ENCODE peak calls at places on chromosomes 3 and 15, in eight cellular contexts. Z, T, H, N, G, Q, P and Y are unnamed samples.
A peak's percentile ranks its signal among the peaks of the same experiment; 100 is the strongest.

GRCh38 chr3:13947912-13948311 is 68.0 kb upstream of the WNT7A start:
- DNase-seq in Z (no peak), Q (no peak), H (no peak), P (no peak), N (no peak), T (no peak), G (no peak), Y (no peak)

GRCh38 chr3:56415672-56416071 is 52.6 kb downstream of the ERC2 start:
- DNase-seq in G (no peak), P (peak; percentile 48), T (no peak), H (no peak), Z (no peak), N (no peak), Q (no peak), Y (peak; percentile 6)

GRCh38 chr3:14077310-14077709 is 47.4 kb downstream of the CHCHD4 start:
- DNase-seq in G (no peak), H (no peak), Z (no peak), P (peak; percentile 1), T (no peak), N (no peak), Q (no peak), Y (no peak)

GRCh38 chr3:100103558-100104441 is 10.5 kb downstream of the FILIP1L start:
- DNase-seq in Q (peak; percentile 24), G (no peak), N (peak; percentile 70), H (no peak), T (no peak), Z (no peak), P (peak; percentile 89), Y (peak; percentile 75)

GRCh38 chr3:114714237-114714636 is 420.4 kb downstream of the TIGIT start:
- DNase-seq in P (no peak), G (no peak), H (no peak), Q (no peak), N (no peak), T (no peak), Z (no peak), Y (no peak)

GRCh38 chr15:32824777-32825176 is 107.0 kb downstream of the GREM1 start:
- DNase-seq in N (no peak), H (no peak), G (no peak), T (no peak), Z (peak; percentile 81), P (peak; percentile 97), Q (no peak), Y (peak; percentile 81)

GRCh38 chr3:535566-536416 is 339.2 kb downstream of the CHL1 start:
- DNase-seq in Q (no peak), H (no peak), Z (peak; percentile 10), P (peak; percentile 10), N (no peak), T (no peak), G (peak; percentile 50), Y (peak; percentile 2)

GRCh38 chr15:85993116-85993515 is 86.6 kb upstream of the AGBL1 start:
- DNase-seq in H (no peak), T (no peak), P (peak; percentile 63), G (no peak), Q (no peak), N (no peak), Z (no peak), Y (no peak)

GRCh38 chr3:3447671-3448070 is 268.2 kb upstream of the CRBN start:
- DNase-seq in T (no peak), H (no peak), Z (no peak), Q (no peak), P (no peak), G (no peak), N (no peak), Y (no peak)

GRCh38 chr15:77162872-77163633 is 92.1 kb upstream of the TSPAN3 start:
- DNase-seq in Z (no peak), T (no peak), Q (no peak), H (no peak), P (no peak), N (no peak), G (no peak), Y (no peak)

GRCh38 chr15:72229076-72229946 is 1.7 kb downstream of the PKM start:
- DNase-seq in G (no peak), H (peak; percentile 40), P (peak; percentile 54), Q (no peak), T (peak; percentile 49), Z (peak; percentile 83), N (no peak), Y (peak; percentile 68)

GRCh38 chr3:172974969-172975368 is 166.1 kb downstream of the SPATA16 start:
- DNase-seq in H (no peak), Q (no peak), N (no peak), G (no peak), P (no peak), Z (no peak), T (no peak), Y (no peak)

GRCh38 chr15:76799760-76800159 is 105.4 kb downstream of the SCAPER start:
- DNase-seq in H (no peak), P (peak; percentile 68), G (no peak), Q (no peak), T (no peak), N (no peak), Z (peak; percentile 57), Y (peak; percentile 53)

GRCh38 chr3:23809840-23810341 is 4.1 kb downstream of the UBE2E1 start:
- DNase-seq in G (no peak), H (no peak), T (no peak), Q (peak; percentile 47), P (no peak), Z (no peak), N (no peak), Y (no peak)

GRCh38 chr3:129579991-129580390 is 26.5 kb downstream of the PLXND1 start:
- DNase-seq in N (no peak), Q (no peak), H (no peak), Z (no peak), T (no peak), G (no peak), P (no peak), Y (no peak)

GRCh38 chr15:100781061-100781960 is 98.3 kb upstream of the ALDH1A3 start:
- DNase-seq in T (no peak), P (peak; percentile 45), N (no peak), H (no peak), G (no peak), Q (no peak), Z (no peak), Y (no peak)

GRCh38 chr3:40476478-40477470 is at the start of gene ZNF619:
- DNase-seq in Q (peak; percentile 71), P (peak; percentile 72), G (peak; percentile 73), H (peak; percentile 73), T (peak; percentile 94), Z (peak; percentile 82), N (peak; percentile 31), Y (peak; percentile 79)

GRCh38 chr3:87227835-87228144 is 681 bp downstream of the CHMP2B start:
- DNase-seq in Q (peak; percentile 3), G (no peak), H (no peak), Z (peak; percentile 18), P (no peak), T (no peak), N (no peak), Y (no peak)